ENCODE peak calls at places on chromosomes 13 and 19, in seven cellular contexts. M, O, V, B, G, N and S are unnamed samples.

GRCh38 chr13:52845334-52845761 is 3.1 kb downstream of the PCDH8 start:
- DNase-seq in V (no peak), N (no peak), M (no peak), O (no peak), B (no peak), G (no peak), S (no peak)

GRCh38 chr19:48842744-48843162 is 6.5 kb upstream of the HSD17B14 start:
- DNase-seq in B (peak; percentile 46), M (peak; percentile 48), N (no peak), O (peak; percentile 80), V (no peak), G (peak; percentile 58), S (peak; percentile 48)

GRCh38 chr13:33717775-33718174 is 100.2 kb upstream of the RFC3 start:
- DNase-seq in G (no peak), N (no peak), B (no peak), O (no peak), V (no peak), M (peak; percentile 13), S (no peak)

GRCh38 chr19:5692785-5693194 is 2.7 kb downstream of the RPL36 start:
- DNase-seq in G (no peak), M (no peak), O (peak; percentile 40), N (no peak), B (no peak), V (no peak), S (peak; percentile 41)

GRCh38 chr13:102597029-102598015 is 536 bp downstream of the TPP2 start:
- DNase-seq in M (peak; percentile 52), B (no peak), O (peak; percentile 49), G (no peak), N (no peak), V (no peak), S (no peak)

GRCh38 chr19:7857727-7858701 is 16.2 kb downstream of the PRR36 start:
- DNase-seq in M (no peak), G (no peak), N (no peak), O (peak; percentile 83), B (no peak), V (no peak), S (no peak)

GRCh38 chr13:39225860-39226259 is 187.6 kb downstream of the NHLRC3 start:
- DNase-seq in O (no peak), B (no peak), V (no peak), G (no peak), M (no peak), N (no peak), S (no peak)

GRCh38 chr13:65265988-65266387 is 1964.1 kb downstream of the PCDH9 start:
- DNase-seq in M (no peak), B (no peak), O (no peak), G (no peak), N (no peak), V (no peak), S (no peak)

GRCh38 chr13:50747939-50748338 is 95.6 kb downstream of the DLEU7 start:
- DNase-seq in M (no peak), B (no peak), V (no peak), N (no peak), G (no peak), O (no peak), S (no peak)

GRCh38 chr13:97471721-97472120 is 37.8 kb downstream of the RAP2A start:
- DNase-seq in M (peak; percentile 4), N (no peak), V (no peak), O (no peak), B (no peak), G (no peak), S (no peak)

GRCh38 chr13:27012482-27013197 is 159.0 kb downstream of the USP12 start:
- DNase-seq in M (peak; percentile 89), O (no peak), G (no peak), N (no peak), V (no peak), B (no peak), S (no peak)

GRCh38 chr19:1266818-1267440 is 2.2 kb upstream of the CIRBP start:
- DNase-seq in M (no peak), G (no peak), N (no peak), O (peak; percentile 82), V (no peak), B (no peak), S (peak; percentile 36)

GRCh38 chr13:102907886-102908515 is 62.2 kb downstream of the ERCC5 start:
- DNase-seq in O (no peak), M (no peak), N (no peak), G (no peak), B (no peak), V (no peak), S (no peak)

GRCh38 chr13:79604752-79605151 is 123.8 kb downstream of the NDFIP2 start:
- DNase-seq in N (no peak), B (no peak), M (no peak), O (no peak), V (no peak), G (no peak), S (no peak)

GRCh38 chr19:47749326-47749725 is 4.0 kb downstream of the NOP53 start:
- DNase-seq in V (no peak), M (no peak), B (no peak), N (peak; percentile 51), G (no peak), O (no peak), S (no peak)

GRCh38 chr13:107907065-107907464 is 308.3 kb downstream of the LIG4 start:
- DNase-seq in G (no peak), M (peak; percentile 42), N (no peak), O (no peak), V (no peak), B (no peak), S (no peak)

GRCh38 chr13:82817133-82817532 is 1065.1 kb downstream of the SLITRK1 start:
- DNase-seq in B (no peak), M (no peak), V (no peak), N (no peak), G (no peak), O (no peak), S (no peak)

GRCh38 chr13:40388617-40389016 is 277.8 kb downstream of the FOXO1 start:
- DNase-seq in V (no peak), B (no peak), O (no peak), G (no peak), M (peak; percentile 3), N (peak; percentile 70), S (no peak)

DNA sequence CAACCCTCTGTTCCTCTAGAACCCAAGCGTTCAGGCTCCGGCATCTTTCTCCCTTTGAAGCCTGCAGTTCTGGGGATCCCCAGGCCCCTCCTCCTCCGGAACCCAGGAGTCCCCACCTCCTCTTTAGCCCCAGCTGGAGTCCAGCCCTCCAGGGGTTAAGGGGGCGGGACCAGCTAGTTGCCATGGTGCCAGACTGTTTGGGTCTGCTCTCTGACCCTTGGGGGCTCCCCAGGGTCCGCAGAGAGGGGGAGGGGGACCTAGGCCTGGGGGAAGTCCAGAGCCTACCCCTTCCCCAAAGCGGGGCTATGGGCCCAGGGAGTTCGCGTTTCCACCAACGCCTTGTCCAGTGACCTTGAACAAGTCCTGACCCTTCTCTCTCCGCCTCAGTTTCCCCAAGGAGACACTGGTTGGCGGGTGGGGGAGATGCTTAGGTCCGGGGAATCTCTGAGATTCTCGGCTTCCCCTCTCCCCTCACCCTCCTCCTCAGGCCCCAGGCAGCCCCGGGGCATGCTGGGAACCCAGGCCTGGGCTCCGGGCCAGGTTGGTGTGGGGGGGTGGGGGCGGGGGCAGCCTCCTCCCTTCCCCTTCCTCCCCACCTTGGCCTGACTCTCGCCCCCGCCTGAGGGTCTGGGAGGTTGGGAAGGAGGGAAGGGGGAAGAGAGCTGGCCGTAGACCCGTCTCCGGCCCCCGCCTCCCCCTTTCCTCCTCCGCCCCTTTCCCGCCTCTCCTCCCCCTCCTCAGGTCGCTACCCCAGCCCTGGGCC is 2.6 kb upstream of the SPACA6 start:
- DNase-seq in O (peak; percentile 94), N (no peak), G (no peak), B (no peak), M (peak; percentile 68), V (no peak), S (peak; percentile 92)
- TF ChIP-seq CEBPB in O (no peak), N (no peak), G (no peak), B (no peak), M (no peak), V (no peak), S (no peak)

DNA sequence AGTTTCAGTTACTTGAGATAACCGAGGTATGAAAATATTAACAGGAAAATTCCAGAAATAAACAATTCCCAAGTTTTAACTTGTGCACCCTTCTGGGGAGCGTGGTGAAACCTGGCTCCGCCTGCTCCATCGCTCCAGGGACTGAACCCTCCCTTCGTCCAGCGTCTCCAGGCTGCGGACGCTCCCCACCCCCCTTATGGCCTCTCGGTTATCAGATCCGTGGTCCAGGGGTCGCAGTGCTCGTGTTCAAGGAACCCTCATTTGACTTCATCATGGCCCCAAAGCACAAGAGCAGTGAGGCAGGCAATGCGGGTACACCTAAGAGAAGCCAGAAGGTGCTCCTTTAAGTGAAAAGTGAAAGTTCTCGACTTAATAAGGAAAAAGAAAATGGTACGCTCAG is 71.1 kb downstream of the ATP11A start:
- DNase-seq in V (no peak), O (no peak), B (no peak), N (no peak), G (no peak), M (no peak), S (no peak)
- TF ChIP-seq CEBPB in V (no peak), O (no peak), B (no peak), N (no peak), G (no peak), M (no peak), S (no peak)

DNA sequence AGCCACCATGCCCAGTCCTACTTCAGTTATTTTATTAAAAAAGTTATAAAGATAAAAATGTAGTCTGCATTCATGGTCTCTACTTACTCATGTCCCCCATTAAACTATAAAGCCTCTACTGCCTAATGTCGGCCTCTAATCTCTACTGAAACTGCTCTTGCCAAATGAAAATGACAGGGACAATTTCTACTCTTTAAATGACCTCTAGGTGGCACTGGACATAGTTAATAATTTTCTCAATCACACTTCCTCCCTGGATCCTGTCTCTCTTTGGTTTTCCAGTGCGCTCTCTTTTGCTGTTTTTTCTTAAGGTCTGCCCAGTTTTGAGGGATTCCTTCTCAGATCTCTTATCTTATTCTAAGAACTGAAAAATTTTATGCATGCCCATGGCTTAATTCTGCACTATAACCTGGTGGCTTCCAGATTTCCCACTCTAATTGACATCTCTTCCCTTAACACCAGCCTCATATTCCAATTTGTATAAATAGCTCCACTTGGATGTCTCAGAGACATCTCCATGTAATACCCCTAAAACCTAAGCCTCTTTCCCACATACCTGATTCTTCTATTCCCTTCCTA is 54.3 kb downstream of the MTMR6 start:
- DNase-seq in V (no peak), N (no peak), B (peak; percentile 19), M (peak; percentile 21), O (peak; percentile 34), G (peak; percentile 41), S (peak; percentile 41)
- TF ChIP-seq CEBPB in V (no peak), N (no peak), B (no peak), M (no peak), O (no peak), G (no peak), S (no peak)

GRCh38 chr19:22616659-22617058 is 17.5 kb upstream of the ZNF492 start:
- DNase-seq in G (no peak), M (no peak), N (no peak), V (no peak), B (no peak), O (no peak), S (no peak)
- TF ChIP-seq CEBPB in G (no peak), M (no peak), N (no peak), V (no peak), B (no peak), O (no peak), S (no peak)